ENCODE peak calls at places on chromosomes 7 and 10, in six cellular contexts. X is Panc1, H is HCT116, P is cardiac muscle cell, Z is heart right ventricle, U is adrenal gland. F is an unnamed sample.
A peak's percentile ranks its signal among the peaks of the same experiment; 100 is the strongest.

GRCh38 chr10:67664936-67665335 is 31.1 kb downstream of the CTNNA3 start:
- DNase-seq in X (no peak), H (no peak), P (no peak), Z (no peak), U (no peak), F (no peak)

GRCh38 chr7:50332241-50333176 is 28.0 kb downstream of the IKZF1 start:
- DNase-seq in X (no peak), H (no peak), P (peak; percentile 45), Z (no peak), U (no peak), F (no peak)

GRCh38 chr10:15347205-15347604 is 23.9 kb downstream of the FAM171A1 start:
- DNase-seq in X (no peak), H (no peak), P (no peak), Z (no peak), U (no peak), F (no peak)

GRCh38 chr10:124341768-124342135 is 77.0 kb downstream of the OAT start:
- DNase-seq in X (no peak), H (no peak), P (peak; percentile 58), Z (no peak), U (no peak), F (no peak)

GRCh38 chr7:30406664-30407425 is 71.7 kb downstream of the NOD1 start:
- DNase-seq in X (no peak), H (no peak), P (peak; percentile 20), Z (no peak), U (no peak), F (no peak)

GRCh38 chr10:52314007-52314821 is at the start of gene DKK1:
- DNase-seq in X (no peak), H (peak; percentile 86), P (peak; percentile 71), Z (peak; percentile 55), U (peak; percentile 40), F (peak; percentile 41)

GRCh38 chr10:72694476-72695369 is 2.8 kb downstream of the MCU start:
- DNase-seq in X (no peak), H (no peak), P (peak; percentile 34), Z (no peak), U (peak; percentile 16), F (no peak)

GRCh38 chr10:77296534-77297369 is 340.9 kb downstream of the KCNMA1 start:
- DNase-seq in X (no peak), H (no peak), P (no peak), Z (no peak), U (no peak), F (no peak)

GRCh38 chr7:137343483-137343841 is at the start of gene PTN:
- DNase-seq in X (no peak), H (no peak), P (peak; percentile 69), Z (peak; percentile 27), U (peak; percentile 43), F (peak; percentile 40)

DNA sequence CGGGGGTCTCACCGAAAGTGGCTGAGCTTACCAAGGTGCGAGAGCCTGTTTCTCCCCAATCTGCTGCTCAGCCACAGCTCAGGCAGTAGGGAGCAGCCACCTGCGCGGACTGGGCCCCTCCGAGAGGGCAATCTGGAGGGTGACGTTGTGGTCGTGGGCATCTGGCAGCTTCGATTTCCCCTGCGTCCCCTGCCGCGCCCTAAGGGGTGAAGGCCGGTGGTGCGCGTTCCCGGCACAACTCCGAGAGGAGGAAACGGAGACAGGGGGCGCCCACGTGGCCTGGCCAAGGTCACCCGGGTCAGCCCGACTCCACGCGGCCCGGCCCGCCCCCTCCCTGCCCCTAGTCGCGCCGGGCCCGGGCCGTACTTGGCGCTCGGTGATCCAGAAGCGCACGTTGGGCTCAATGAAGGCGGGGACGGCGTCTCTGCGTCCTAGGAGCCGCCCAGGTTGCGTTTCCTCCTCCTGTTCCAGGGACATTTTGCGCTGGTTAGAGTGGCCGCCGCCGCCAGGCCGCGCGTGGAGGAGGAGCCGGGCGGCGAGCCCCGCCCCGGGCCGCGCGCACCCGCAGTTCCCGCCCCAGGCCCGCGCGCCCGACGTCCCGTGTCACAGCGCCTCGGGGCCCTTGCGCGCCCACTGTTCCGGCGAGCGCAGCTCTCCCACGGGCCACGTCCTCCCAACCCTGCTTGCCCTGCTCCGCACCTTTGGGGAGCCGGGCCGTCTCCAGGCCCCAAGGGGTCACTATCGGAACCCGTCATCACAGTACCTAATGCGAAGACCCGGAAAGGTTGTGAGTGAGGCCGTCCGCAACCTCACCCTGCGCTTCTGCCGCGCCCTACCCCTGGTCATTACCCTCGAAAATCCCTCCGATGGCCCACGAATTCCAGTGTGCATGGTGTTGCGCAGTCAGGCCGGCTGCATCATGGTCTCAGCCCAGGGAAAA is at the start of gene SFXN4:
- DNase-seq in X (no peak), H (peak; percentile 44), P (peak; percentile 82), Z (peak; percentile 84), U (peak; percentile 76), F (peak; percentile 86)
- TF ChIP-seq CTCF in X (no peak), H (no peak), P (peak; percentile 2), Z (no peak), U (no peak), F (peak; percentile 17)

DNA sequence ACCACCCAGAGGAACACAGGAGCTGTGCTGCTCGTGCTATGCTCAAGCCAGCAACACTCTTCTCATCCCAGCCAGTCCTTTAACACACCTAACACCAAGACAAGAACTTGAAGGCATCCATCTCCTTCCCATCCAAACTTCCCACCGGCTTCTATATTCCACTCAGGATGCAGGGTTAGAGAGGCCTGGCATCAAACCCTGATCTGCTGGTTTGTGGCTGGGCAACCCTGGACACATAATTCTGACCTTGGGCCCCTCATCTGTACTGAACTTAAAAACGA is 5.6 kb upstream of the MYO1G start:
- DNase-seq in X (no peak), H (no peak), P (no peak), Z (no peak), U (no peak), F (no peak)
- H3K27me3 ChIP-seq in X (no peaks in the 10 kb centered on the region), H (no peaks in the 10 kb centered on the region), P (no peaks in the 10 kb centered on the region), Z (no peaks in the 10 kb centered on the region), U (no peaks in the 10 kb centered on the region), F (no peaks in the 10 kb centered on the region)

DNA sequence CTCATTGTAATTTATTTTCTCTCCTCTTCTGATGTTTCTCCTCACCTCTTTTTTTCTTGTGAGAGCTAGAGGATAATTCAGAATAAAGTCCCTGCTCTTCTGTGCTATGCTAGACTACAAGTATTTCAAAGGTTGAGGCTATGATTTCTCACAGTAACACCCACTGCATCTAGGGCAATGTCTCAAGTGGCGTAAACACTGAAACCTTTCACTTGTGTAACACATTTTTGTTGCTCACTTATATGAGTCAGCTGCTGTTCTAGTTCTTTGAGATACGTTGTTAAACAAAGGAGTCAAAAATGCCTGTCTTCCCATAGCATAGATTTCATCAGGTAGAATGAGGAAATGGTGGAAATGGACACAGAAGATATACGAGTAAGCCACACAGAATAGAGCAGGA is 305.1 kb upstream of the PITRM1 start:
- DNase-seq in X (no peak), H (no peak), P (no peak), Z (no peak), U (no peak), F (no peak)
- H3K4me3 ChIP-seq in X (no peak overlapping the region), H (no peak overlapping the region), P (no peak overlapping the region), Z (no peak overlapping the region), U (no peak overlapping the region), F (no peak overlapping the region)

GRCh38 chr7:28272461-28272877 is 91.9 kb upstream of the JAZF1 start:
- DNase-seq in X (no peak), H (peak; percentile 24), P (peak; percentile 59), Z (peak; percentile 18), U (peak; percentile 50), F (peak; percentile 20)
- TF ChIP-seq CTCF in X (peak; percentile 75), H (peak; percentile 71), P (peak; percentile 81), Z (peak; percentile 52), U (peak; percentile 37), F (peak; percentile 75)

DNA sequence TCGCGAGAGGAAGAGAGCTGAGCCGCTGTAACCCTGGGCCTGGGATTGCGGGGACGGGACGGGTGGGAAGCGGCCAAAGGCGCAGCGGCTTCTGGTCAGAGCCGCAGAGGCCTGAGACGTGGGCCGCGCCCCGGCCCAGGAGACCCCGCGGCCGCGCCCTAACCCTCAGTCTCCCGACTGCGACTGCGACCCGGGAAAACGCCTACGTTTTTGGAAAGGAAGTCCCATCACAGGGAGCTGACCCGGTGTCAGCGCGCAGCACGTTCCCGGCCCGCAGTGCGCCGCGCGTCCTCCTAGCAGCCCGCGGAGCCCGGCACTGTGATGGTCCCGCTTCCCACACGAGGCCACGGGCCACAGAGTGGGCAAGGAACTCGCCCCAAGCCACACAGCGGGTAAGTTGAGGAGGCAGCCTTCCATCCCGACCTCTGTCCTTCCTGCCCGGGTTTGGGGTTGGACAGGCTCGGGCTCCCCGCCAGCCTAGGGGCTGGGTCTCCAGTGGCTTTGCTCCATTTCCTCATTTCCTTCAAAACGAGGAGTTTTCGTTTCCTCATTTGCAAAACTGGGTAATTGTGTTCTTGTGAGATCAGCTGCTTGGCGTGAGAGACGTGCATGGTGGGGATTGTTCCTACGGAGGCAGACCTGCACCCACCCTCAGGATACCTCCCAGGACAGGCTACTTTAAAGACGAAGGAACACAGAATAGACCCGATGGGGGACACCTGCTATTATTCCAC is 1.2 kb downstream of the GPNMB start:
- DNase-seq in X (no peak), H (no peak), P (no peak), Z (peak; percentile 55), U (peak; percentile 33), F (peak; percentile 45)
- H3K27me3 ChIP-seq in X (peaks cover 5% of the 10 kb centered on the region), H (no peaks in the 10 kb centered on the region), P (peaks cover 16% of the 10 kb centered on the region), Z (no peaks in the 10 kb centered on the region), U (peaks cover 7% of the 10 kb centered on the region), F (peaks cover 16% of the 10 kb centered on the region)

DNA sequence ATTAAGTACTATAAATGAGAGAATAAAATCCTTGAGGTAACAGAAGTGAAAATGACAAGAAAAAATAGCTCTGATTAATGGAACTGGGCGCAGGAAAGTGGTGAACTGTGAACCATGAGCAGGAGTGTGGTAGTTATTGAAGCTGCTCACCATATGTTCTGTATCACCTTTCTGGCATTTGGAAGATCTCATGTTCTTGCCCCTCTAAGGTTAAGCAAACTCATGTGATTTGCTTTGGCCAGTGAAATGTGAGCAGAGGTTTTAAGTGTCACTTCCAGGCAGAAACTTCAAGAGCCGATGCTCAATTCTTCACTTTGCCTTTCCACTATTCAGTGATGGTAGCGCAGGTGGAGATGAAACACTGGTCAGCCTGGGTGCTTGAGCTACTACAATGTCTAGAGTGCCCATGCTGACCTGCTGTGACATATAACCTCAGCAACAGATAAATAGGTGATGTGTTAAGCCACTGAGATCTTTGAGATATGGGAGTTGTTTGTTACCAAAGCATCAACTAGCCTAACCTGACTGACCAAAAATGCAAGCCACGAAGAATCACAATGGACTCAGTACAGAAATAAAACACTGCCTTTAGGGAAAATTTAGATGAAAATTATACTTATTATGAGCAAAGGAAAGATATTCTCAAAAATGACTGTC is 18.4 kb downstream of the MTPAP start:
- DNase-seq in X (no peak), H (no peak), P (no peak), Z (no peak), U (no peak), F (no peak)
- H3K4me3 ChIP-seq in X (no peak overlapping the region), H (no peak overlapping the region), P (no peak overlapping the region), Z (no peak overlapping the region), U (no peak overlapping the region), F (no peak overlapping the region)

DNA sequence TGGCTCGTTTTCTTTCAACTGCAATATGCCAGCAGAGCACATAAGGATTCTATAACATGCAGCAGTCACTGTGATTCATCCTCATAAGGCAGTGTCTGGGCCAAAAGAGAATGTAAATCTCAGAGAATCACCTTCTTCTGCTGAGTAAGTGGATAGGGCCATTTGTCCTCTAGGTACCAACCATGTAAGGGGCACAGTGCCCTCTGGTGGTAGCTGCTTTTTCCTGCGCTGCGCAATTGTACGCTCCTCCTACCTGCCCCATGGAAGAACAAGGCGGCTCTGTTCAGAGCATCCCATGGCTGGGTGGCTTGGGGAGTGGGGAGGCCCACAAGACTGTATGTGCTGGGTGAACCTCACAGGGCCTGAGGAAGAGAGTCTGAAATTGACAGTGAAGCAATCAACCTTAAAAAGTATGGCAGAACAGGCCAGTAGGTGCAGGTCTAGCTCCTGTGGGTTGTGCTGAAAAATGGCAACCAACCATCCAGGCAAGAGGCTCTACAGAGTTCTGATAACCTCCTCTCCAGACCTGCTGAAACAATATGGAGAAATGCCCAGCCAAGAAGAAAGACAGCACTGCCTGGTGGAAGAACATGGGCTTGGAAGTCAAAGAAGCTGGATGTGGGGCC is 78.7 kb upstream of the C10orf90 start:
- DNase-seq in X (peak; percentile 53), H (peak; percentile 70), P (peak; percentile 82), Z (peak; percentile 53), U (peak; percentile 75), F (peak; percentile 70)
- TF ChIP-seq CTCF in X (peak; percentile 92), H (peak; percentile 98), P (peak; percentile 79), Z (peak; percentile 76), U (peak; percentile 70), F (peak; percentile 82)